ENCODE peak calls at places on chromosomes 11 and 22, in four cellular contexts. B is HCT116, K is Panc1, O is tibial artery. G is an unnamed sample.

GRCh38 chr22:28474248-28474647 is 205.4 kb downstream of the TTC28 start:
- DNase-seq in B (no peak), K (no peak), O (no peak), G (no peak)

GRCh38 chr11:48107188-48107704 is 109.4 kb upstream of the OR4B1 start:
- DNase-seq in B (no peak), K (no peak), O (no peak), G (no peak)

GRCh38 chr11:2509481-2510001 is 64.7 kb downstream of the KCNQ1 start:
- DNase-seq in B (no peak), K (no peak), O (peak; percentile 64), G (no peak)

GRCh38 chr22:21703684-21704316 is 31.8 kb downstream of the YPEL1 start:
- DNase-seq in B (no peak), K (no peak), O (no peak), G (peak; percentile 12)

GRCh38 chr22:49966716-49967332 is 6.3 kb downstream of the PIM3 start:
- DNase-seq in B (no peak), K (no peak), O (peak; percentile 75), G (no peak)

GRCh38 chr22:48742556-48743343 is 1084.9 kb downstream of the BRD1 start:
- DNase-seq in B (no peak), K (no peak), O (peak; percentile 52), G (no peak)

GRCh38 chr22:35043251-35043931 is 22.6 kb upstream of the ISX start:
- DNase-seq in B (no peak), K (no peak), O (no peak), G (no peak)

GRCh38 chr11:125959931-125960330 is 14.1 kb downstream of the VSIG10L2 start:
- DNase-seq in B (no peak), K (no peak), O (no peak), G (no peak)

GRCh38 chr11:69891421-69892236 is 72.4 kb upstream of the FGF3 start:
- DNase-seq in B (no peak), K (no peak), O (no peak), G (no peak)

GRCh38 chr11:26931248-26931631 is 62.7 kb upstream of the FIBIN start:
- DNase-seq in B (no peak), K (no peak), O (no peak), G (no peak)

GRCh38 chr11:44568706-44569473 is 3.4 kb downstream of the CD82 start:
- DNase-seq in B (no peak), K (peak; percentile 53), O (peak; percentile 88), G (no peak)

GRCh38 chr11:2690596-2691354 is 9.0 kb downstream of the KCNQ1OT1 start:
- DNase-seq in B (no peak), K (no peak), O (peak; percentile 11), G (no peak)

GRCh38 chr22:21025763-21026755 is 6.3 kb downstream of the SLC7A4 start:
- DNase-seq in B (no peak), K (no peak), O (no peak), G (no peak)

GRCh38 chr22:30643055-30643875 is 7.7 kb downstream of the SLC35E4 start:
- DNase-seq in B (no peak), K (no peak), O (no peak), G (no peak)

GRCh38 chr11:20110908-20111669 is 49.2 kb downstream of the DBX1 start:
- DNase-seq in B (peak; percentile 72), K (peak; percentile 60), O (no peak), G (no peak)

GRCh38 chr11:77346906-77347603 is 45.6 kb upstream of the GDPD4 start:
- DNase-seq in B (no peak), K (no peak), O (no peak), G (no peak)

GRCh38 chr11:47289856-47290255 is 19.9 kb downstream of the MADD start:
- DNase-seq in B (no peak), K (no peak), O (peak; percentile 41), G (no peak)

GRCh38 chr11:129852125-129852740 is 36.6 kb downstream of the TMEM45B start:
- DNase-seq in B (no peak), K (no peak), O (no peak), G (no peak)

GRCh38 chr22:42317691-42318547 is 47.5 kb upstream of the TCF20 start:
- DNase-seq in B (no peak), K (no peak), O (no peak), G (no peak)

DNA sequence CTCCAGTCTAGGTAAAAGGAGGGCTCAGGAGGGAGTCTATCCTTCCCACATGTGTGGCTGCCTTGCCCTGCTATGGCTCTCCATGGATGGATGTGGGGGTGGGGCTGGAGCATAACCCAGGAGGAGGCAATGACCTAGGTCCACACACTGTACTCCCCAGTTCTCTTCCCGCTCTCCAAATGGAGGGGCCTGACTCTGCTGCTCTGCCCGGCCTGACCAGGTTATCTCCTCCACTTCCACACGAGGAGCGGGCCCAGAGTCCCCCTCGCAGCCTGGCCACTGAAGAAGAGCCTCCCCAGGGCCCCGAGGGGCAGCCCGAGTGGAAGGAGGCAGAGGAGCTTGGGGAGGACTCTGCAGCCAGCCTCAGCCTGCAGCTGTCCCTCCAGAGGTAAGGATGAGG is 53.8 kb downstream of the CEP164 start:
- DNase-seq in B (no peak), K (no peak), O (no peak), G (no peak)
- H3K36me3 ChIP-seq in B (peaks cover 5% of the 10 kb centered on the region), K (peaks cover 8% of the 10 kb centered on the region), O (peaks cover 28% of the 10 kb centered on the region), G (no peaks in the 10 kb centered on the region)

DNA sequence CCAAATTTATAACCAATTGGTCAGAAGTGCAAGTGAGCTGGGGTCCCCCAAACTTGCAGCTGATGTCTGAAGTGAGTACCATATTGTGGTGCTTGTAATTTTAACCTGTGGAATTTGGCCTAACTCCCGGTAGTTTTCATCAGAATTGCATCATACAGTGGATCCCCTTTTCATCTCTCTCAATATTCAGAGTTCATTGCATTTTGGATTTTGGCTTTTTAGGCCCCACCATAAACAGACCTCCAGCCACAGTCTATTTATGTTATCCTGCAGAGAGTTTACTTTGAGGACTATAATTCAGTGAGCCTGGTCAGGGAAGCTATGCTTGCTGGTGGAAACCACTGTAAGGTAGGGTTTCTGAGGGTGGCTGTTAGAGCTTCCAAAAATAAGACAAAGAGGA is 35.0 kb upstream of the DDI1 start:
- DNase-seq in B (no peak), K (no peak), O (no peak), G (no peak)
- H3K36me3 ChIP-seq in B (no peaks in the 10 kb centered on the region), K (no peaks in the 10 kb centered on the region), O (no peaks in the 10 kb centered on the region), G (no peaks in the 10 kb centered on the region)

GRCh38 chr22:23288301-23289129 is 108.2 kb downstream of the BCR start:
- DNase-seq in B (no peak), K (no peak), O (no peak), G (no peak)
- H3K36me3 ChIP-seq in B (peaks cover 40% of the 10 kb centered on the region), K (no peaks in the 10 kb centered on the region), O (peaks cover 40% of the 10 kb centered on the region), G (peaks cover 16% of the 10 kb centered on the region)

DNA sequence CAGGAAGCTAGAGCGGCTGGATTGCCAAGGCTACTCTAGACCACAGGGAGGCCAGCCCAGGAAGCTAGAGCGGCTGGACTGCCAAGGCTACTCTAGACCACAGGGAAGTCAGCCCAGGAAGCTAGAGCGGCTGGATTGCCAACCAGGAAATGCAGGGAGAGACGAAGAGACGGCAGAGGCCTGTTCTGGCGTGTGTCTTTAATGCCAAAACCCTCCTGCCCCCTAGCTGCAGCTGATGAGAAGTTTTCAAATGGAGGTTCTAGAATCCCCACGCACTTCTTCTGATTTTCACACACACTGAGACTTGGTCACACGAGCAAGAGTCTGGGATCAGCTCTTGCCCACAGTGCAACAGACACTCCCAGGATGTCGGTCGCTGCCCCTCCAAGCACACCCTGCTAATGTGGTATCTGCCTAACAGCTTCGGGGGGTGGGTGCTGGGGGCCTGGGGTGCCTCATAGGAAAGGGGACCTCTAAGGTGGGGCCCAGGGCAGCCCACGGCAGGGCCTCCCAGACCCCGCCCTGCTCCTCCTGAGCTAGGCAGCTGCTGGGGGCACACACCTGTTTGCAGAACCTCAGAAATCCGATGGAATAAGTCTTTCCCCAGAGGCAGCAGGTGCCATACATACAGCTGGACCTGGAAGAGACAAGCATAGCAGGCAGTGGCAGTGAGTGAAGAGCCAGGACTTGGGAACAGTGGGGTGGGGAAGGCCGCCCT is 28.5 kb downstream of the MAFF start:
- DNase-seq in B (no peak), K (no peak), O (no peak), G (no peak)
- H3K36me3 ChIP-seq in B (peaks cover 31% of the 10 kb centered on the region), K (no peaks in the 10 kb centered on the region), O (peaks cover 38% of the 10 kb centered on the region), G (peaks cover 4% of the 10 kb centered on the region)

DNA sequence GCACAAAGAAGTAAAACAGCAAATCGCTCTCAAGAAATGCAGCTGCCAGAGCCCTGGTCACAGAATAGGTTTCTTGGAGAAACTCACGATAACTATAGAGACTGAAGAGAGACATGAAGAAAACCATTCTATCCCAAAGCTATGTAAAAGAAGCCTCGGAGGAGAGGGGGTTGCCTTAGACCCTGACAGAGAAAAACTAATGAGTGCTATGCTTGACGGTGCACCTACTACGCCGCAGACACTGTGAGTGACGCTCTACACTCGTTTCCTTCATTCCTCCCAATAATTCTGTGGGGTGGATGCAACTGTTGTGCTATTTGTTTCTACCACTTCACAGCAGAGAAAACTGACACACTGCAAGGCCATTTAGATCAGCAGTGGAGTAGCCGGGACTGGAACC is 121.8 kb downstream of the ETS1 start:
- DNase-seq in B (no peak), K (no peak), O (no peak), G (no peak)
- H3K36me3 ChIP-seq in B (no peaks in the 10 kb centered on the region), K (peaks cover 21% of the 10 kb centered on the region), O (peaks cover 25% of the 10 kb centered on the region), G (no peaks in the 10 kb centered on the region)

GRCh38 chr11:3825473-3826154 is 15.1 kb downstream of the RHOG start:
- DNase-seq in B (no peak), K (no peak), O (no peak), G (no peak)

GRCh38 chr11:3826721-3827120 is 14.0 kb downstream of the RHOG start:
- DNase-seq in B (no peak), K (no peak), O (no peak), G (no peak)

GRCh38 chr11:3824714-3825472 is 15.9 kb downstream of the RHOG start:
- DNase-seq in B (no peak), K (no peak), O (peak; percentile 75), G (no peak)

GRCh38 chr11:3830088-3830487 is 10.7 kb downstream of the RHOG start:
- DNase-seq in B (no peak), K (no peak), O (no peak), G (no peak)

DNA sequence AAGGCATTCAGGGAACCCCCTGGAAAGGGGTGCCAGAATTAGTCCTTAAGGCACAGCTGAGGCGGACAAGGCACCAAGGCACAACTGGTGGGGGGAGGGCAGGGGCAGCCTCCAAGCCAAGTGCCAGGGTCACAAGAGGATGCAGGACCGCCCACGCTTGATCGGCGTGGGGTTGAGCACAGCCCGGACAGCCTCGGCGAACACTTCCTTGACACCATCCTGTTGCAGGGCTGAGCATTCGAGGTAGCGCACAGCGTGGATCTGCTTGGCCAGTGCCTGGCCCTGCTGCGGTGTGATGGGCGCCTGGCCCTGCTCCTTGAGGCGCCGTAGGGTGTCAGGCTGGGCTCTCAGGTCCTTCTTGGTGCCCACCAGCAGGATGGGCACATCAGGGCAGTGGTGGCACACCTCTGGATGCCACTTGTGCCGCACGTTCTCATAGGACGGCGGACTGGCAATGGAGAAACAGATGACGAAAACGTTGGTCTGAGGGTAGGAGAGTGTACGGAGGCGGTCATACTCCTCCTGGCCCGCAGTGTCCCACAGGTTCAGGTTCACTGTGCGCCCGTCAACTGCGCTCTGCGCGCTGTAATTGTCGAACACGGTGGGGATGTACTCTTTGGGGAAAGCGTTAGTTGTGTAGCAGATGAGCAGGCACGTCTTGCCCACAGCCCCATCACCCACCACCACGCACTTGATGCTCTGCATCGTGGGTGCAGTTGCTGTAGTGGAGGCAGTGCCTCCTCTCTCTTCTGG is 13.1 kb downstream of the RHOG start:
- DNase-seq in B (no peak), K (no peak), O (no peak), G (no peak)
- H3K36me3 ChIP-seq in B (peaks cover 29% of the 10 kb centered on the region), K (peaks cover 6% of the 10 kb centered on the region), O (peaks cover 14% of the 10 kb centered on the region), G (peaks cover 18% of the 10 kb centered on the region)